ENCODE peak calls at places on chromosomes 2 and 18, in six cellular contexts. B is coronary artery, U is GM12864, D is fibroblast of lung, T is A549, X is heart right ventricle. Q is an unnamed sample.

GRCh38 chr2:212831671-212832199 is 293.1 kb upstream of the ERBB4 start:
- DNase-seq in X (no peak), T (no peak), B (no peak), U (no peak), D (no peak), Q (no peak)

GRCh38 chr18:11149441-11150270 is at the start of gene PIEZO2:
- DNase-seq in T (peak), X (peak), B (peak), D (peak), U (peak), Q (no peak)

GRCh38 chr18:8947576-8947975 is 154.9 kb upstream of the NDUFV2 start:
- DNase-seq in X (no peak), U (no peak), D (peak), T (no peak), B (no peak), Q (no peak)

GRCh38 chr2:98346259-98347236 is at the start of gene CNGA3:
- DNase-seq in B (no peak), T (no peak), D (peak), X (no peak), U (no peak), Q (no peak)

GRCh38 chr18:39274535-39274934 is 1708.9 kb upstream of the CELF4 start:
- DNase-seq in T (no peak), B (no peak), D (peak), U (no peak), X (no peak), Q (no peak)

GRCh38 chr2:144595686-144596073 is 75.8 kb upstream of the ZEB2 start:
- DNase-seq in T (no peak), X (no peak), U (no peak), D (no peak), B (no peak), Q (no peak)

GRCh38 chr18:10787293-10787901 is 261.6 kb downstream of the NAPG start:
- DNase-seq in X (peak), B (no peak), U (peak), T (peak), D (peak), Q (peak)

GRCh38 chr2:145724499-145724898 is 1204.6 kb upstream of the ZEB2 start:
- DNase-seq in D (peak), X (no peak), B (no peak), U (no peak), T (no peak), Q (no peak)

GRCh38 chr2:64212346-64212745 is 68.1 kb upstream of the PELI1 start:
- DNase-seq in X (no peak), T (peak), U (no peak), D (peak), B (no peak), Q (peak)

GRCh38 chr18:13612111-13612997 is 114.0 kb downstream of the FAM210A start:
- DNase-seq in T (no peak), D (no peak), X (no peak), U (peak), B (no peak), Q (no peak)

GRCh38 chr18:62621546-62621945 is 93.8 kb upstream of the PHLPP1 start:
- DNase-seq in D (peak), T (peak), X (peak), B (peak), U (no peak), Q (peak)

GRCh38 chr2:191670076-191670475 is 7.9 kb upstream of the NABP1 start:
- DNase-seq in D (no peak), T (no peak), X (no peak), B (no peak), U (no peak), Q (no peak)

GRCh38 chr2:47313141-47313691 is 89.7 kb upstream of the MSH2 start:
- DNase-seq in T (peak), U (no peak), X (no peak), D (no peak), B (no peak), Q (no peak)

GRCh38 chr2:160516547-160517365 is 23.1 kb upstream of the RBMS1 start:
- DNase-seq in U (no peak), X (no peak), D (peak), T (no peak), B (no peak), Q (no peak)

GRCh38 chr2:173436088-173436487 is 81.4 kb downstream of the CDCA7 start:
- DNase-seq in T (no peak), D (no peak), U (no peak), X (no peak), B (no peak), Q (no peak)

GRCh38 chr2:72892506-72893173 is 5.4 kb downstream of the SPR start:
- DNase-seq in X (peak), T (peak), D (peak), U (no peak), B (no peak), Q (no peak)

GRCh38 chr18:37298816-37299215 is 266.8 kb downstream of the CELF4 start:
- DNase-seq in B (no peak), D (no peak), T (no peak), X (no peak), U (no peak), Q (no peak)

GRCh38 chr18:41783065-41783818 is 171.8 kb upstream of the PIK3C3 start:
- DNase-seq in X (no peak), U (no peak), B (no peak), T (no peak), D (no peak), Q (no peak)

GRCh38 chr2:7430869-7431641 is 513.8 kb downstream of the RNF144A start:
- DNase-seq in T (no peak), X (peak), D (peak), B (no peak), U (no peak), Q (no peak)

GRCh38 chr2:106552966-106553365 is 65.8 kb downstream of the CD8B2 start:
- DNase-seq in D (no peak), B (no peak), X (no peak), T (no peak), U (no peak), Q (no peak)

GRCh38 chr2:27727257-27727656 is 44.3 kb upstream of the MRPL33 start:
- DNase-seq in X (no peak), B (no peak), D (no peak), T (no peak), U (no peak), Q (no peak)

GRCh38 chr2:46334389-46335345 is 37.5 kb downstream of the EPAS1 start:
- DNase-seq in U (no peak), T (no peak), D (peak), X (no peak), B (peak), Q (peak)

GRCh38 chr2:138777996-138778395 is 2.2 kb downstream of the NXPH2 start:
- DNase-seq in T (peak), B (no peak), D (peak), U (no peak), X (no peak), Q (no peak)

GRCh38 chr2:42059261-42059898 is 11.6 kb downstream of the PKDCC start:
- DNase-seq in B (no peak), X (no peak), D (no peak), U (no peak), T (no peak), Q (no peak)

GRCh38 chr2:54610700-54611099 is 112.8 kb upstream of the EML6 start:
- DNase-seq in T (no peak), B (no peak), X (no peak), U (no peak), D (peak), Q (no peak)

GRCh38 chr2:190879474-190880373 is 897 bp upstream of the GLS start:
- DNase-seq in T (no peak), X (no peak), B (no peak), D (peak), U (no peak), Q (no peak)

GRCh38 chr2:11438555-11439080 is 27.3 kb downstream of the E2F6 start:
- DNase-seq in T (no peak), U (no peak), X (no peak), D (no peak), B (no peak), Q (no peak)

GRCh38 chr2:138504546-138505239 is 3.1 kb downstream of the SPOPL start:
- DNase-seq in U (peak), D (no peak), T (no peak), B (no peak), X (no peak), Q (no peak)

GRCh38 chr2:105379741-105380186 is 19.1 kb downstream of the FHL2 start:
- DNase-seq in X (no peak), D (no peak), U (no peak), B (peak), T (no peak), Q (no peak)

GRCh38 chr2:25241452-25241851 is 73.1 kb upstream of the POMC start:
- DNase-seq in U (no peak), X (no peak), T (no peak), B (no peak), D (no peak), Q (no peak)

GRCh38 chr18:11071300-11071699 is 78.1 kb downstream of the PIEZO2 start:
- DNase-seq in X (no peak), T (no peak), U (no peak), D (no peak), B (no peak), Q (no peak)

GRCh38 chr2:228282371-228282770 is 100.9 kb upstream of the SPHKAP start:
- DNase-seq in U (no peak), T (no peak), B (no peak), D (no peak), X (no peak), Q (no peak)

GRCh38 chr2:170301606-170302005 is 123.7 kb downstream of the MYO3B start:
- DNase-seq in D (no peak), B (no peak), X (no peak), U (no peak), T (no peak), Q (no peak)

GRCh38 chr2:112602917-112603316 is 18.5 kb downstream of the CHCHD5 start:
- DNase-seq in B (peak), D (no peak), U (no peak), X (no peak), T (no peak), Q (no peak)

GRCh38 chr2:99365661-99366060 is 28.5 kb downstream of the EIF5B start:
- DNase-seq in U (no peak), B (no peak), D (peak), X (no peak), T (no peak), Q (no peak)

GRCh38 chr18:24115628-24116027 is 23.2 kb upstream of the CABYR start:
- DNase-seq in B (no peak), T (no peak), X (no peak), D (no peak), U (no peak), Q (no peak)

GRCh38 chr2:228283491-228284171 is 102.1 kb upstream of the SPHKAP start:
- DNase-seq in U (no peak), X (no peak), D (no peak), B (no peak), T (no peak), Q (no peak)

DNA sequence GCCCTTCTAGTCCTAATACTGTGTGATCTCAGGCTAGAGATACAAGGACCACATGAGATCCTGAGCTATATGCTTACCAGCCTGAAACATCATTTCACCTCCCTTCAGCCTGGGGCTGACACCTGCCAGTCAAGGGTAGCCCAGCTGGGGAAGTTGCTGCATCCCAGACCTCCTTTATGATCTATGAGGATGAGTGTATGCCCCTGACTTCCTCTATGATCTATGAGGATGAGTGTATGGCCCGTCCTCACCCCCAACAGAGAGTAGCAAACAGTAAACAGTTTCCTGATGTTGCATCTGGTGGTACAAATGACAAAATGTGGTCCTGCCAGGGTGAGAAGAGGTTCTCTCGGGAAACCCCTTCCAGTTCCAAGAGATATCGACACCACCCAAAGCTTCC is 8.9 kb upstream of the OTOF start:
- DNase-seq in X (no peak), D (no peak), U (no peak), B (no peak), T (no peak), Q (no peak)
- TF ChIP-seq CTCF in X (no peak), D (no peak), U (no peak), B (no peak), T (no peak), Q (no peak)

DNA sequence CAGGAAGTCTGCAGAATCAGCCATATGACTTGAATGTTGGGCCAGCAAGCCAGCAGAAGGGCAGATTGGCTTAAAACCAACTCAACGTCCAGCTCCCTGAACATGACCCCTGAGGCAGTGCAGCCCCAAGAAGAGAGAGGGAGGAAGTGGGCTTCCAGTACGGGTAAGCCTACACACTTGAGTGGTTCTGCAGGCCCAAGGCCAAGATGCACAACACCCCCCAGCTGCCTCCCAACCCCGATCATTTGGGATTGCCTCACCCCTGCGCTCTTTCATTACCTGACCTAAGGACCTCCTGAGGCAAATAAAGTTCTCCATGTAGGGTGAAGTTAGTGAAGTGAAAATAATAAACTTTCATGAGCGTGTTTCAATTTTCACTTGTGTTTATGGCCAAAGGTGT is 536.0 kb downstream of the TNS1 start:
- DNase-seq in U (no peak), B (no peak), X (no peak), D (no peak), T (no peak), Q (no peak)
- H3K4me3 ChIP-seq in U (no peak), B (no peak), X (no peak), D (no peak), T (no peak), Q (no peak)

GRCh38 chr2:238127165-238128060 is 11.1 kb upstream of the KLHL30 start:
- DNase-seq in D (peak), X (peak), U (no peak), T (peak), B (no peak), Q (no peak)
- TF ChIP-seq CTCF in D (no peak), X (peak), U (no peak), T (no peak), B (no peak), Q (no peak)

DNA sequence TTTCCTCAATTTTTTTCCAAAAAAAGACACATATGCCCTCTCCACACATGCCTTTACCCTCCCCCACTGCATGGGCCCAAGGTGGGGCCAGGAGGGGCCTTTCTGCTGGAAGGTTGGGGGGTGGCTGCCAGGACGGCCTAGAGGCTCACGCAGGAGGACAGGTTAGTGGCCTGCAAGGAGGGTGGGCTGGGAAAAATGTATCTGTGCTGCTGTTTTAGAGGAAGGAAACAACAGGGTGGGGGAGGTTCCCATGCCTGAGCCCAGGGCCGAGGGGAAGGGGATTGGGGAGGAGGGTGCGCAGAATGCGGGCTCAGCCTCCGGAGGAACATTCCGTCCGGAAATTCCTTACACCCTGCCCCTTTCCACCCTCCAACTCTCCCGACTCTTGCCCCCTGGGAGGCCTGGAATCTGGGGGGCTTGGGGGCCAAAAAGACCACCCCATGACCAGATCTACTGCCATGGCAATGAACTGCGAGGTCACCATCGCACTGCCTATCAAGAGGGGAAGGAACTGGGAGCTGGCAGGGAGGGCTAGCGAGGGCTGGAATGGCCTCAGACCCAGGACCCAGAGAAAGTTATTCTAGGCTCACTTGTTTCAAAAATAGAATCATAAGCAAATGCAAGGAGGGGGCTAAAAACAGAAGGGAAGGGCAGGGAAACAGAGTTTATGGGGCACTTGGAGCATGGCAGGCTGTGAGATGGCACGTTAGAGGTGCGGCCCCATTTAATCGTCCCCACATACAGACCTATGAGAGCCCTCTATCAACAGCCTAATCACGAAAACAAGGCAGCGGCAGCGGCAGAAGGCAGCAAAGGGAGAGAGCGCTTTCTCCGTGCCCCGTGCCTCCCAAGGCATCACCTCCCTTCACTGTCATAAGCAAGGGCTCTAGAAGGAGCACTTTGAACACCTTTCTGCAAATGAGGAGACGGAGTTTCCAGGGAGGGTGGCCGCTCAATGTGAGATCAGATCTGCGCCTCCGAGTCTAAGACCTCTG is 90.5 kb downstream of the TNS1 start:
- DNase-seq in U (no peak), X (no peak), T (no peak), B (no peak), D (no peak), Q (no peak)
- H3K4me3 ChIP-seq in U (no peak), X (no peak), T (no peak), B (peak), D (no peak), Q (no peak)

GRCh38 chr2:210233487-210233886 is 8.2 kb upstream of the ACADL start:
- DNase-seq in T (no peak), D (no peak), U (no peak), B (no peak), X (no peak), Q (no peak)
- TF ChIP-seq CTCF in T (no peak), D (no peak), U (no peak), B (no peak), X (no peak), Q (no peak)

GRCh38 chr2:110101280-110101844 is 14.3 kb downstream of the MALL start:
- DNase-seq in D (peak), X (peak), T (peak), B (peak), U (no peak), Q (peak)
- H3K4me3 ChIP-seq in D (peak), X (no peak), T (no peak), B (peak), U (no peak), Q (no peak)

GRCh38 chr18:33833847-33834246 is 255.8 kb downstream of the ASXL3 start:
- DNase-seq in X (no peak), U (no peak), T (no peak), B (no peak), D (no peak), Q (no peak)
- TF ChIP-seq CTCF in X (no peak), U (no peak), T (no peak), B (no peak), D (no peak), Q (no peak)

GRCh38 chr2:40758778-40759177 is 306.9 kb upstream of the SLC8A1 start:
- DNase-seq in X (no peak), T (no peak), D (peak), B (no peak), U (no peak), Q (no peak)
- H3K4me3 ChIP-seq in X (no peak), T (no peak), D (no peak), B (no peak), U (no peak), Q (no peak)